ENCODE peak calls at places on chromosomes 2 and 18, in four cellular contexts. M is globus pallidus, V is HT1080, W is AG08395. Y is an unnamed sample.

GRCh38 chr2:88190808-88191721 is 20.9 kb downstream of the THNSL2 start:
- DNase-seq in V (no peak), M (no peak), W (peak), Y (peak)

GRCh38 chr18:3510896-3511295 is 60.9 kb downstream of the TGIF1 start:
- DNase-seq in M (no peak), W (no peak), V (no peak), Y (no peak)

GRCh38 chr2:239157766-239158165 is 243.1 kb downstream of the HDAC4 start:
- DNase-seq in M (no peak), V (no peak), W (no peak), Y (no peak)

GRCh38 chr18:59553273-59553672 is 143.9 kb downstream of the CCBE1 start:
- DNase-seq in W (no peak), V (no peak), M (no peak), Y (no peak)

GRCh38 chr2:157246212-157247067 is 11.1 kb upstream of the GALNT5 start:
- DNase-seq in V (peak), W (peak), M (no peak), Y (peak)

GRCh38 chr2:61288070-61288841 is 126.3 kb downstream of the C2orf74 start:
- DNase-seq in W (no peak), V (no peak), M (no peak), Y (no peak)

GRCh38 chr2:34254272-34254882 is 655.3 kb upstream of the FAM98A start:
- DNase-seq in W (no peak), V (no peak), M (no peak), Y (no peak)

GRCh38 chr2:224357098-224357901 is 44.6 kb downstream of the FAM124B start:
- DNase-seq in V (peak), M (peak), W (peak), Y (peak)

GRCh38 chr2:36562973-36563532 is 34.9 kb downstream of the FEZ2 start:
- DNase-seq in W (peak), M (peak), V (no peak), Y (no peak)

GRCh38 chr2:86048888-86049287 is 56.8 kb downstream of the POLR1A start:
- DNase-seq in W (no peak), M (no peak), V (no peak), Y (no peak)

GRCh38 chr2:240140920-240141319 is 462 bp upstream of the OTOS start:
- DNase-seq in V (no peak), M (no peak), W (no peak), Y (no peak)

GRCh38 chr2:149087751-149088150 is 49.3 kb downstream of the LYPD6B start:
- DNase-seq in V (no peak), W (no peak), M (no peak), Y (no peak)

Y was measured in hepatic stellate cell.